ENCODE peak calls at places on chromosomes 12 and 14, in six cellular contexts. M is SK-N-SH, O is K562, L is H1, J is HepG2, X is GM12878. Q is an unnamed sample.

GRCh38 chr14:88181072-88181471 is 142.0 kb downstream of the KCNK10 start:
- DNase-seq in M (no peak), O (no peak), L (no peak), J (no peak), X (no peak), Q (no peak)

GRCh38 chr14:74934476-74935339 is 11.6 kb upstream of the RPS6KL1 start:
- DNase-seq in M (no peak), O (no peak), L (no peak), J (no peak), X (no peak), Q (no peak)

GRCh38 chr12:113232787-113233585 is 11.7 kb downstream of the TPCN1 start:
- DNase-seq in M (no peak), O (no peak), L (no peak), J (no peak), X (peak; percentile 69), Q (no peak)

GRCh38 chr12:5705791-5706190 is 239.3 kb downstream of the ANO2 start:
- DNase-seq in M (no peak), O (no peak), L (no peak), J (no peak), X (no peak), Q (no peak)

GRCh38 chr14:73237219-73237785 is at the start of gene PAPLN:
- DNase-seq in M (peak; percentile 73), O (peak; percentile 29), L (no peak), J (no peak), X (no peak), Q (peak; percentile 8)

GRCh38 chr12:3752096-3752709 is 706 bp downstream of the CRACR2A start:
- DNase-seq in M (peak; percentile 31), O (peak; percentile 48), L (no peak), J (peak; percentile 13), X (peak; percentile 45), Q (peak; percentile 12)

GRCh38 chr12:52243264-52243773 is 10.3 kb downstream of the KRT7 start:
- DNase-seq in M (peak; percentile 17), O (no peak), L (no peak), J (no peak), X (no peak), Q (no peak)

GRCh38 chr12:65685514-65685913 is 138.8 kb upstream of the HMGA2 start:
- DNase-seq in M (peak; percentile 7), O (peak; percentile 20), L (no peak), J (peak; percentile 24), X (no peak), Q (peak; percentile 29)

GRCh38 chr14:37559386-37559785 is 35.7 kb downstream of the FOXA1 start:
- DNase-seq in M (no peak), O (no peak), L (no peak), J (no peak), X (no peak), Q (no peak)

GRCh38 chr14:105532735-105533141 is 6.4 kb downstream of the TMEM121 start:
- DNase-seq in M (peak; percentile 62), O (peak; percentile 61), L (no peak), J (peak; percentile 56), X (no peak), Q (no peak)

GRCh38 chr14:74217672-74218448 is 21.4 kb upstream of the VSX2 start:
- DNase-seq in M (peak; percentile 94), O (peak; percentile 84), L (peak; percentile 67), J (peak; percentile 28), X (no peak), Q (peak; percentile 47)

GRCh38 chr14:61553730-61554641 is 141.3 kb upstream of the HIF1A start:
- DNase-seq in M (no peak), O (no peak), L (no peak), J (peak; percentile 99), X (no peak), Q (no peak)

GRCh38 chr12:4855121-4855924 is 54.4 kb upstream of the KCNA1 start:
- DNase-seq in M (peak; percentile 65), O (peak; percentile 34), L (peak; percentile 64), J (peak; percentile 66), X (peak; percentile 51), Q (peak; percentile 69)

GRCh38 chr12:90129369-90130030 is 420.9 kb upstream of the ATP2B1 start:
- DNase-seq in M (no peak), O (no peak), L (no peak), J (no peak), X (no peak), Q (no peak)

GRCh38 chr12:19779393-19780056 is 340.2 kb downstream of the AEBP2 start:
- DNase-seq in M (no peak), O (no peak), L (no peak), J (no peak), X (no peak), Q (no peak)

GRCh38 chr14:74478996-74479635 is 14.0 kb downstream of the NPC2 start:
- DNase-seq in M (peak; percentile 67), O (no peak), L (no peak), J (peak; percentile 13), X (no peak), Q (no peak)

GRCh38 chr12:11810160-11810559 is 160.7 kb downstream of the ETV6 start:
- DNase-seq in M (no peak), O (no peak), L (no peak), J (no peak), X (no peak), Q (no peak)

GRCh38 chr14:92308676-92309075 is 14.3 kb upstream of the SLC24A4 start:
- DNase-seq in M (no peak), O (no peak), L (no peak), J (no peak), X (no peak), Q (no peak)

GRCh38 chr12:9668141-9669018 is 1.1 kb upstream of the CLEC2D start:
- DNase-seq in M (no peak), O (no peak), L (no peak), J (no peak), X (no peak), Q (no peak)

GRCh38 chr14:24385524-24385923 is 13.3 kb upstream of the NYNRIN start:
- DNase-seq in M (no peak), O (no peak), L (no peak), J (no peak), X (no peak), Q (no peak)

GRCh38 chr14:24387014-24387355 is 11.8 kb upstream of the NYNRIN start:
- DNase-seq in M (no peak), O (no peak), L (no peak), J (no peak), X (no peak), Q (no peak)

GRCh38 chr14:24389266-24389855 is 9.4 kb upstream of the NYNRIN start:
- DNase-seq in M (no peak), O (no peak), L (no peak), J (no peak), X (no peak), Q (no peak)

GRCh38 chr14:24390696-24391468 is 7.9 kb upstream of the NYNRIN start:
- DNase-seq in M (no peak), O (no peak), L (no peak), J (no peak), X (no peak), Q (no peak)

DNA sequence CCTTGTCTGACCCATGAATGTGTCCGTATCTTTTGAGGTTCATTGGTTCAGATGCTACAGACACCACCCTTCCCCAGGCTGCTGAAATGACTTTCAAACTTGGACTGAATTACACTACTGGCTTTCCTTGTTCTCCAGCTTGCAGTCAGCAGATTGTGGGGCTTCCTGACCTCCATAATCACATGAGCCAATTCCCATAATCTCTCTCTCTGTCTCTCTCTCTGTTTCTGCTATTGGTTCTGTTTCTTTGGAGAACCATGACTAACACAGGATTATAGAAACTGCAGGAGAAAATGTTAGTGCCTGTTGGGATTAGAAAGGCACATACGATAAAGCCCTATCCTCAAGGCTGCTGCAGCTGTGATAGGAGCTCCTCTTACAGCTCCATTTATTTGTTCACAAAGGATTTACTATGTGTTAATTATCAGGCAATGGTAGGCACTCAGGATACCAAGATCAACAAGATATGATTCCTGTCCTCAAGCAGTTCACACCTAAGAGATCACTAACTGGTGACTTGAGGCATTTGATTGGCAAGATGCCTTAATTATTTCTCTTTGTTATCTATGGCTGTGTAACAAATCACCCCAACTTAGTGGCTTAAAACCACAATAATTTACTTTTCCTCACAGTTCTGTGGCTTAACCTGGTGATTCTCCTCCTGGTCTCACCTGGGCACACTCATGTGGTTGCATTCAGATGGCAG is 10.2 kb upstream of the NYNRIN start:
- DNase-seq in M (no peak), O (no peak), L (no peak), J (no peak), X (no peak), Q (no peak)
- TF ChIP-seq RAD21 in M (no peak), O (no peak), L (no peak), J (no peak), X (no peak), Q (no peak)

DNA sequence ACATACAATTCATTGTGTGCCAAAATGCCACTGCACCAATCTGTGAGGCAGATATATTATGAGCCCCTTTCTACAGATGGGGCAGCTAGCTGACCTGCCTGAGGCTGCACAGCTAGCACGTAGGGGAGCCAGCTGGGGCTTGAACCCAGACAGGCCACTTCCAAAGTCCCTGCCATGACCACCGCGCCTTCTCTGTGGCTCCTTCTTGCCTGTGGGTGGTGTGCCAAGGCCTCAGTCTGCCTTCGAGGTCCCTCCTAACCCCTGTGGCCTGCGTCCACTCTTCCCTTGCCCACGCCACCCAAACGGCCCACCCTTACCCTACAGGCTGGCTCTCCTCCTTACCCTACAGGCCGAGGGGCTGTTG is 16.2 kb downstream of the FAM222A start:
- DNase-seq in M (peak; percentile 38), O (no peak), L (no peak), J (no peak), X (no peak), Q (no peak)
- H3K27me3 ChIP-seq in M (no peaks in the 10 kb centered on the region), O (peaks cover 28% of the 10 kb centered on the region), L (no peaks in the 10 kb centered on the region), J (no peaks in the 10 kb centered on the region), X (no peaks in the 10 kb centered on the region), Q (no peaks in the 10 kb centered on the region)

DNA sequence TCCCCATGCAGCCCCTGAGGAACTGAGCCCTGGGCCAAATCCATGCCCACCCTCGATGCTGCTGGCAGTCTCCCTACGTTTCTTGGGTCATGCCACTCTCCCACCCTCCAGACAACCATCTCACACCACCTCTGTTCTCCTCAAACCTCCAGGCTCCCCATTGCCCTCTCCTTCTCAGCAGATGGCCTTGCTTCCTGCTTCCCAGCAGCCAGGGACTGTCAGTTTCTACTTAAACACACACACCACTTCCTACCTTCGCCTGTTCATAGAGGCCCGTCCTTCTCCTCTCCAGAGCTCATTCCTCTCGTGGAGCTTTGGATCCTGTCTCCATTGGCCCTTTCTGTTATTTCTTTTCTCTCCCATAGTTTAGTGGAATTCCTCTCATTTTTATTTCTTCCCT is 27.1 kb downstream of the ZNF664 start:
- DNase-seq in M (no peak), O (no peak), L (no peak), J (no peak), X (no peak), Q (no peak)
- TF ChIP-seq YY1 in M (no peak), O (no peak), L (no peak), J (no peak), X (no peak), Q (no peak)

DNA sequence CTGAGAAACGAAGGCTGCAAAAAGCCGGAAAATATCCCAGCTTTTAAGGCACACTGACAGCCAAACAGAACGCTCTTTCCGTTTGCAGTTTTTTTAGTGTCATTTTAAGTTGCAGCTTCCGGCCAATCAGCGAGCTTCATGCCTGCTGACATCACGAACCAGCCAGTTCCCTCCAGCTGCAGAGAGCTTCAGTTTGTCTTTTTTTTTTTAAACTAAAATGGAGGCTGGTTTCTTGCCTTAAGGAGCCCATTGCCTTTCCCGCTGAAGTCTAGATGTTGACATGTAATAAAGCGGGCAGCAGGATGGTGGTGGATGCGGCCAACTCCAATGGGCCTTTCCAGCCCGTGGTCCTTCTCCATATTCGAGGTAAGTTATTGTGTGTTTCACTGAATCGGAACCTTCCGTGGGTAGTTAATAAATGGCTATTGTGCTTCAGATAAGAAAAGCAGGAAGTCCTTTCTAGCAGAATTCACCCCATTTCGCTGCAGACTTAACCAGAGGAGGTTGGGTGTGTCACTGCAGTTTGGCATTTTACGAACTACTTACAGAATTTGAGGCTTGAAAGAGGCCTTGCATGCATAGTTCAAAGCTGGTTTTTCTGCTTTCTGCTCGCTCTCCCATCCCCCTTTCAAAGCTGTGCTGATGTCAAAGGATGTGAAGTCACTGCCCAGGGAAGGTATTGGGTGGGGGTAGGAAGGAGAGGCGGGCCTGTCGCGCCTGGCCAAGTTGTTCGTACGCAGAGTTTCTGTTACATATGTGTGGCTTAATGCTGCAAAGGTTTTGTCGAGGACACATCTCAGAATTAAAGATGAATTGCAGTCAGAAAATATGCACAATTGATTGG is 48.4 kb downstream of the PPP2R5C start:
- DNase-seq in M (peak; percentile 80), O (peak; percentile 70), L (peak; percentile 63), J (peak; percentile 91), X (peak; percentile 88), Q (peak; percentile 91)
- TF ChIP-seq RAD21 in M (peak; percentile 25), O (no peak), L (no peak), J (no peak), X (no peak), Q (no peak)